ENCODE peak calls at places on chromosome 2, in six cellular contexts. J is upper lobe of right lung, V is HCT116, W is AG09309, L is cardiac muscle cell, C is uterus. F is an unnamed sample.

GRCh38 chr2:168819829-168820489 is 17.5 kb downstream of the NOSTRIN start:
- DNase-seq in V (no peak), J (no peak), W (no peak), C (no peak), L (no peak), F (no peak)

GRCh38 chr2:205903549-205904129 is 182.3 kb downstream of the INO80D start:
- DNase-seq in W (no peak), J (no peak), V (peak), C (no peak), L (peak), F (peak)

GRCh38 chr2:137960223-137960622 is 4.0 kb upstream of the HNMT start:
- DNase-seq in W (no peak), J (no peak), V (no peak), L (no peak), C (no peak), F (no peak)

GRCh38 chr2:134122610-134123009 is 131.3 kb upstream of the MGAT5 start:
- DNase-seq in J (no peak), W (no peak), L (peak), V (no peak), C (no peak), F (no peak)

GRCh38 chr2:230827774-230828271 is 36.9 kb upstream of the ITM2C start:
- DNase-seq in C (no peak), W (no peak), L (no peak), V (no peak), J (no peak), F (no peak)

GRCh38 chr2:37614061-37614802 is 57.2 kb downstream of the CDC42EP3 start:
- DNase-seq in V (no peak), L (no peak), W (no peak), C (peak), J (no peak), F (peak)

GRCh38 chr2:46909771-46910419 is 5.7 kb downstream of the MCFD2 start:
- DNase-seq in C (no peak), J (no peak), V (peak), W (no peak), L (no peak), F (peak)

GRCh38 chr2:14960686-14961324 is 328.3 kb downstream of the LRATD1 start:
- DNase-seq in W (no peak), V (no peak), C (no peak), J (no peak), L (no peak), F (no peak)

GRCh38 chr2:118530976-118531375 is 316.5 kb downstream of the EN1 start:
- DNase-seq in J (no peak), L (no peak), W (peak), V (peak), C (no peak), F (no peak)

GRCh38 chr2:226701052-226701451 is 98.6 kb downstream of the IRS1 start:
- DNase-seq in L (no peak), W (peak), C (no peak), J (no peak), V (no peak), F (peak)

GRCh38 chr2:120893874-120894584 is 158.4 kb downstream of the GLI2 start:
- DNase-seq in W (no peak), J (no peak), C (no peak), V (no peak), L (peak), F (no peak)

GRCh38 chr2:10733980-10734379 is 12.6 kb downstream of the ATP6V1C2 start:
- DNase-seq in L (no peak), W (no peak), C (no peak), J (no peak), V (no peak), F (no peak)

GRCh38 chr2:164065038-164065437 is 329.2 kb upstream of the FIGN start:
- DNase-seq in L (no peak), V (no peak), W (no peak), J (no peak), C (no peak), F (no peak)

GRCh38 chr2:158457092-158457825 is 507 bp downstream of the PKP4 start:
- DNase-seq in J (peak), V (no peak), C (peak), L (peak), W (no peak), F (peak)

GRCh38 chr2:96769816-96770215 is 9.1 kb downstream of the CNNM4 start:
- DNase-seq in J (peak), W (no peak), L (no peak), V (no peak), C (no peak), F (no peak)

GRCh38 chr2:3130444-3130843 is 247.2 kb downstream of the EIPR1 start:
- DNase-seq in L (no peak), W (no peak), V (no peak), J (peak), C (no peak), F (no peak)

GRCh38 chr2:210961249-210961648 is 404.9 kb downstream of the CPS1 start:
- DNase-seq in J (no peak), W (no peak), C (no peak), L (no peak), V (no peak), F (no peak)

GRCh38 chr2:200184748-200185574 is 121.5 kb upstream of the SPATS2L start:
- DNase-seq in L (no peak), V (no peak), W (no peak), C (no peak), J (no peak), F (no peak)

GRCh38 chr2:218782529-218782845 is 540 bp downstream of the CYP27A1 start:
- DNase-seq in L (peak), V (no peak), J (no peak), W (no peak), C (no peak), F (no peak)
- H3K4me3 ChIP-seq in L (peak), V (no peak), J (peak), W (peak), C (peak), F (peak)

GRCh38 chr2:35410431-35411061 is 945.0 kb upstream of the CRIM1 start:
- DNase-seq in L (peak), W (peak), J (peak), C (peak), V (no peak), F (peak)

GRCh38 chr2:35409762-35410161 is 945.8 kb upstream of the CRIM1 start:
- DNase-seq in V (no peak), W (no peak), L (no peak), J (no peak), C (no peak), F (no peak)

DNA sequence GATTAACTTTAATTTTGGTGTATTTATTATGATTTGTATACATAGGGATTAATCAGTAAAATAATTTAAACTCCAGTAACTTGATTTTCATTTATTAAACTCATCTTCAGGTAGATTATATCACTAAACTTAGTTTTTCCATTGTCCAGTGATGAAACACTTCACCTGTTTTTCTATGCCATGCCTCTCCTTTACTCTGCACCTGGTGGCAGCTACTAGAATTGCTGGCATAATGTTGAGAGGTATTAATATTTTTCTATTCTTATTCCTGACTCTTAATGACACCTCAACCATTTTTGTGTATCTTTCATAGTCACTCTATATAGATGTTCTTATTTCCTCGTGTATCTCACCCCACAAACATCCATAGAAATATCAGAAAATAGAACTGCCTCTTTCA is 940.3 kb upstream of the CRIM1 start:
- DNase-seq in C (no peak), W (no peak), L (no peak), J (no peak), V (no peak), F (no peak)
- TF ChIP-seq CTCF in C (no peak), W (no peak), L (no peak), J (no peak), V (no peak), F (no peak)

DNA sequence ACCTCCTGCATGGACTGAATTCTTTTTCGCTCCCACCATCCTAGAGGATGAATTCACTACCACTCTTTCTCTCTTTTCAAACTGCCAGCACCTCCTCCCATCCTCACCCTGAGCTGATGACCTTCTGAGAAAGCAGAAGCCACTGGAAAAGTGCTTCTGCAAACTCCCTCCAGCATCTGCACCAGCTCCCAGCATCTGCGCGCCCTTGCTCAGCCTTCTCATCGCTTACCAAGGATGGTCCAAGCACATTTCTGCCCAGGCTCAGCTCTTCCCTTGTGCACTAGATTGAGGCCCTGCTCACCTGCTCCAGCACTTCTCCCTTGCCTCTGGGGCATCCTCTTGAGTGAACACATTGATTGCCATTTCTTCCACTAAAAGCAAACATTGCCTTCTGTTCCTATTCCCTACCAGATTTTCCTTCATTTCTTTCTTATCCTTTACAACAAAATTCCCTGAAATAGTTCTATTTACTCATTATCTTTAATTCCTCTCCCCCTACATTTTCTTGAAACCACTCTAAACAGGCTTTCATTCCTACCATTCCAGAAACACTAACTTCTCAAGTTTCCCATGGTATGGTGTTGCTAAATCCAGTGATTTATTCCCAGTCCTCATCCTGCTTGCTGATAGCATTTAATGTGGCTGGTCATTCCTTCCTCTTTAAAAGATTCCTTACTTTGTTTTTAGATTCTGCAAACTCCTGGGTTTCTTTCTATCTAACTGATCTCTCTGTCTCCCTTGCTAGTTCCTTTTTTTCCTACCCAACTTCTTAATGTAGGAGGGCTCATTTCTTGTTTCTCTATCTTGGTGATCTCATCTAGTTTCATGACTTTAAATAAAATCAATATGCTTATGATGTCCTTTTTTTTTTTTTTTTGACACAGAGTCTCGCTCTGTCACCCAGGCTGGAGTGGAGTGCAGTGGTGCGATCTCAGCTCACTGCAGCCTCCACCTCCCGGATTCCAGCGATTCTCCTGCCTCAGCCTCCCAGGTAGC is 42.5 kb upstream of the IL1RL1 start:
- DNase-seq in J (no peak), C (no peak), W (peak), V (no peak), L (no peak), F (peak)
- H3K4me3 ChIP-seq in J (no peak), C (no peak), W (no peak), V (no peak), L (no peak), F (no peak)

GRCh38 chr2:20421988-20422678 is 24.7 kb upstream of the RHOB start:
- DNase-seq in W (peak), V (no peak), C (peak), J (peak), L (no peak), F (peak)
- TF ChIP-seq CTCF in W (no peak), V (no peak), C (no peak), J (no peak), L (no peak), F (no peak)

GRCh38 chr2:13255485-13255884 is 538.7 kb downstream of the TRIB2 start:
- DNase-seq in V (no peak), W (no peak), C (no peak), L (no peak), J (no peak), F (no peak)
- H3K4me3 ChIP-seq in V (no peak), W (no peak), C (no peak), L (no peak), J (no peak), F (no peak)

GRCh38 chr2:198314559-198315153 is 510.3 kb downstream of the PLCL1 start:
- DNase-seq in J (no peak), W (peak), V (peak), L (peak), C (no peak), F (peak)
- TF ChIP-seq CTCF in J (peak), W (peak), V (peak), L (peak), C (peak), F (peak)

GRCh38 chr2:238082151-238082550 is 18.0 kb upstream of the ESPNL start:
- DNase-seq in C (no peak), W (no peak), V (no peak), L (no peak), J (no peak), F (no peak)

GRCh38 chr2:238081561-238081960 is 18.6 kb upstream of the ESPNL start:
- DNase-seq in W (no peak), V (no peak), L (no peak), C (no peak), J (no peak), F (no peak)

GRCh38 chr2:238080518-238080917 is 19.6 kb upstream of the ESPNL start:
- DNase-seq in L (no peak), V (no peak), W (no peak), C (no peak), J (no peak), F (no peak)

GRCh38 chr2:238079874-238080327 is 19.1 kb downstream of the SCLY start:
- DNase-seq in L (no peak), V (no peak), C (no peak), J (no peak), W (no peak), F (no peak)

GRCh38 chr2:238081150-238081549 is 19.0 kb upstream of the ESPNL start:
- DNase-seq in W (no peak), L (no peak), J (no peak), C (no peak), V (no peak), F (no peak)
- H3K4me3 ChIP-seq in W (no peak), L (no peak), J (no peak), C (no peak), V (no peak), F (no peak)

GRCh38 chr2:241673797-241674725 is 12.6 kb downstream of the DTYMK start:
- DNase-seq in V (no peak), W (no peak), J (no peak), C (no peak), L (no peak), F (no peak)

GRCh38 chr2:241677392-241677791 is 9.2 kb downstream of the DTYMK start:
- DNase-seq in C (no peak), V (no peak), L (no peak), W (no peak), J (no peak), F (no peak)

GRCh38 chr2:241676665-241677064 is 9.9 kb downstream of the DTYMK start:
- DNase-seq in W (no peak), V (no peak), C (no peak), J (no peak), L (no peak), F (no peak)

GRCh38 chr2:241678307-241678706 is 8.3 kb downstream of the DTYMK start:
- DNase-seq in W (no peak), C (no peak), V (no peak), J (no peak), L (no peak), F (no peak)

GRCh38 chr2:241675885-241676284 is 10.7 kb downstream of the DTYMK start:
- DNase-seq in J (no peak), V (no peak), L (peak), W (no peak), C (no peak), F (no peak)
- TF ChIP-seq CTCF in J (no peak), V (no peak), L (no peak), W (no peak), C (no peak), F (peak)